ENCODE peak calls at places on chromosomes 5 and 9, in eight cellular contexts. G, M, L, V, I, C, S and H are unnamed samples.

GRCh38 chr5:53557386-53557785 is 3.1 kb upstream of the NDUFS4 start:
- DNase-seq in V (peak), S (no peak), G (no peak), L (no peak), M (no peak), C (no peak), I (no peak), H (no peak)

GRCh38 chr5:42875211-42875610 is 63.5 kb upstream of the SELENOP start:
- DNase-seq in S (no peak), M (no peak), V (no peak), I (no peak), L (no peak), C (no peak), G (no peak), H (no peak)

GRCh38 chr5:111976705-111977104 is 219.7 kb upstream of the NREP start:
- DNase-seq in M (no peak), G (no peak), V (no peak), C (no peak), S (no peak), L (no peak), I (no peak), H (peak)

GRCh38 chr9:73148447-73148937 is 3.2 kb upstream of the ANXA1 start:
- DNase-seq in V (peak), G (no peak), C (no peak), I (no peak), S (no peak), M (no peak), L (no peak), H (peak)

GRCh38 chr5:132754947-132755346 is 7.7 kb downstream of the CCNI2 start:
- DNase-seq in M (peak), I (no peak), L (no peak), G (no peak), C (peak), S (no peak), V (peak), H (peak)

GRCh38 chr5:36261186-36261585 is 19.5 kb upstream of the NADK2 start:
- DNase-seq in L (no peak), M (no peak), S (no peak), I (no peak), G (no peak), V (no peak), C (no peak), H (no peak)

GRCh38 chr9:123296174-123296573 is 27.8 kb upstream of the STRBP start:
- DNase-seq in V (no peak), C (no peak), I (no peak), S (no peak), G (no peak), L (no peak), M (no peak), H (no peak)

GRCh38 chr5:14036514-14036913 is 92.0 kb upstream of the DNAH5 start:
- DNase-seq in S (no peak), G (no peak), V (peak), M (peak), L (peak), I (no peak), C (no peak), H (no peak)

GRCh38 chr5:21031001-21031400 is 1043.0 kb upstream of the CDH18 start:
- DNase-seq in I (no peak), M (no peak), C (no peak), G (no peak), S (no peak), V (no peak), L (no peak), H (no peak)

GRCh38 chr9:120431268-120431667 is 148.7 kb downstream of the CDK5RAP2 start:
- DNase-seq in V (no peak), S (no peak), I (no peak), L (no peak), G (no peak), M (no peak), C (no peak), H (no peak)

GRCh38 chr9:126169736-126170135 is 156.9 kb upstream of the MVB12B start:
- DNase-seq in V (no peak), M (no peak), G (no peak), C (no peak), L (no peak), I (no peak), S (no peak), H (no peak)

GRCh38 chr9:98518556-98518955 is 190.2 kb downstream of the GABBR2 start:
- DNase-seq in G (no peak), I (no peak), S (no peak), M (no peak), L (no peak), C (no peak), V (no peak), H (no peak)

GRCh38 chr5:1010181-1010510 is 1.5 kb downstream of the NKD2 start:
- DNase-seq in S (no peak), C (no peak), V (no peak), G (no peak), M (no peak), I (no peak), L (no peak), H (no peak)

GRCh38 chr5:1325870-1326546 is 18.9 kb downstream of the CLPTM1L start:
- DNase-seq in I (no peak), M (no peak), L (no peak), S (no peak), C (no peak), G (no peak), V (no peak), H (no peak)

GRCh38 chr5:75611324-75612210 is at the start of gene ANKDD1B:
- DNase-seq in M (peak), C (no peak), G (peak), L (no peak), I (no peak), V (peak), S (peak), H (peak)

GRCh38 chr9:112494153-112494552 is 7.5 kb downstream of the KIAA1958 start:
- DNase-seq in S (no peak), I (no peak), C (no peak), M (no peak), G (no peak), L (no peak), V (no peak), H (no peak)

GRCh38 chr9:127336086-127336485 is 60.9 kb upstream of the SLC2A8 start:
- DNase-seq in C (no peak), V (no peak), S (no peak), G (no peak), M (no peak), L (no peak), I (no peak), H (peak)

GRCh38 chr5:56598941-56599340 is 216.4 kb upstream of the MAP3K1 start:
- DNase-seq in G (no peak), L (no peak), I (no peak), M (no peak), V (no peak), C (no peak), S (no peak), H (no peak)

GRCh38 chr5:14723648-14724231 is 59.2 kb downstream of the OTULIN start:
- DNase-seq in M (no peak), C (no peak), I (no peak), L (no peak), S (no peak), G (no peak), V (no peak), H (no peak)

GRCh38 chr5:174378116-174378874 is 332.8 kb downstream of the NSG2 start:
- DNase-seq in C (no peak), S (no peak), G (no peak), M (no peak), I (no peak), V (peak), L (no peak), H (no peak)

GRCh38 chr5:81409845-81410369 is 16.0 kb upstream of the ACOT12 start:
- DNase-seq in I (no peak), C (no peak), M (no peak), G (no peak), S (no peak), V (no peak), L (no peak), H (no peak)

GRCh38 chr5:88879724-88880123 is 3.3 kb downstream of the MEF2C start:
- DNase-seq in I (no peak), S (no peak), C (no peak), M (peak), L (no peak), V (no peak), G (no peak), H (peak)

GRCh38 chr5:180161420-180162303 is 47.3 kb downstream of the RASGEF1C start:
- DNase-seq in G (no peak), C (no peak), L (no peak), I (no peak), S (no peak), M (peak), V (no peak), H (no peak)

GRCh38 chr5:67353500-67353931 is 156.9 kb upstream of the CD180 start:
- DNase-seq in S (no peak), C (no peak), V (no peak), I (no peak), M (no peak), L (no peak), G (no peak), H (no peak)

GRCh38 chr9:123739387-123739786 is 190.5 kb downstream of the DENND1A start:
- DNase-seq in L (no peak), G (no peak), C (no peak), I (no peak), V (no peak), M (no peak), S (no peak), H (no peak)

GRCh38 chr9:4020747-4021296 is 279.0 kb downstream of the GLIS3 start:
- DNase-seq in V (no peak), G (no peak), C (no peak), I (no peak), S (no peak), L (no peak), M (no peak), H (no peak)

GRCh38 chr5:87393331-87393730 is 19.4 kb downstream of the CCNH start:
- DNase-seq in S (no peak), C (peak), G (no peak), I (no peak), M (no peak), L (no peak), V (peak), H (peak)
- H3K4me3 ChIP-seq in S (no peak), C (no peak), G (no peak), I (no peak), M (no peak), L (no peak), V (no peak), H (no peak)

GRCh38 chr9:97359147-97359546 is 51.7 kb downstream of the CCDC180 start:
- DNase-seq in L (no peak), C (no peak), M (no peak), G (no peak), I (no peak), V (no peak), S (no peak), H (no peak)
- H3K4me3 ChIP-seq in L (no peak), C (no peak), M (no peak), G (no peak), I (no peak), V (no peak), S (no peak), H (no peak)

DNA sequence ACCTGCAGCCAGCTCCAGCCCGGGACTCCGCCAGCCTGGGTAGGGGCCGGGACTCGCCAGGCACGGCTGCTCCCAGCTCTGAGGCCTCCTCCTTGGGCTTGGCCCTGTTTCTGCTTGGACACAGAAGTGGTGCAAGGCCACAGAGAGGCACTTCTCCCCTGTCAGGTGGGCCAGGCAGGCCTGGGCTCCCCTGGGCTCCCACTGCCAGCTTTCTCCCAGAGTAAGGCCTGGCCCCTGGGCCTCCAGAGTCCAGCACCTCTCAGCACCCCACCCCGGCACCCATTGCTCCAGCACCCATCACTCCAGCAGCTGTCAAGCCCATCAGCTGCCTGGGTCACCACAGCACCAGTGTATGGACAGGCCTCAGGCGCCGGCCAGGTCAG is 71.1 kb upstream of the LRRTM2 start:
- DNase-seq in C (no peak), I (no peak), S (no peak), M (no peak), G (no peak), V (no peak), L (no peak), H (no peak)
- H3K4me3 ChIP-seq in C (no peak), I (no peak), S (no peak), M (no peak), G (no peak), V (no peak), L (no peak), H (no peak)

GRCh38 chr9:33416996-33417395 is 14.6 kb upstream of the AQP7 start:
- DNase-seq in L (no peak), I (peak), M (no peak), V (no peak), C (no peak), G (no peak), S (no peak), H (no peak)

GRCh38 chr9:33418090-33418489 is 15.7 kb upstream of the AQP7 start:
- DNase-seq in I (no peak), C (no peak), V (peak), M (no peak), G (no peak), S (no peak), L (no peak), H (no peak)

GRCh38 chr9:33419904-33420303 is 17.5 kb upstream of the AQP7 start:
- DNase-seq in L (no peak), S (no peak), M (no peak), C (no peak), I (no peak), G (no peak), V (no peak), H (no peak)

GRCh38 chr9:33414263-33414662 is 11.9 kb upstream of the AQP7 start:
- DNase-seq in M (no peak), C (no peak), S (no peak), V (peak), I (no peak), G (no peak), L (no peak), H (no peak)

DNA sequence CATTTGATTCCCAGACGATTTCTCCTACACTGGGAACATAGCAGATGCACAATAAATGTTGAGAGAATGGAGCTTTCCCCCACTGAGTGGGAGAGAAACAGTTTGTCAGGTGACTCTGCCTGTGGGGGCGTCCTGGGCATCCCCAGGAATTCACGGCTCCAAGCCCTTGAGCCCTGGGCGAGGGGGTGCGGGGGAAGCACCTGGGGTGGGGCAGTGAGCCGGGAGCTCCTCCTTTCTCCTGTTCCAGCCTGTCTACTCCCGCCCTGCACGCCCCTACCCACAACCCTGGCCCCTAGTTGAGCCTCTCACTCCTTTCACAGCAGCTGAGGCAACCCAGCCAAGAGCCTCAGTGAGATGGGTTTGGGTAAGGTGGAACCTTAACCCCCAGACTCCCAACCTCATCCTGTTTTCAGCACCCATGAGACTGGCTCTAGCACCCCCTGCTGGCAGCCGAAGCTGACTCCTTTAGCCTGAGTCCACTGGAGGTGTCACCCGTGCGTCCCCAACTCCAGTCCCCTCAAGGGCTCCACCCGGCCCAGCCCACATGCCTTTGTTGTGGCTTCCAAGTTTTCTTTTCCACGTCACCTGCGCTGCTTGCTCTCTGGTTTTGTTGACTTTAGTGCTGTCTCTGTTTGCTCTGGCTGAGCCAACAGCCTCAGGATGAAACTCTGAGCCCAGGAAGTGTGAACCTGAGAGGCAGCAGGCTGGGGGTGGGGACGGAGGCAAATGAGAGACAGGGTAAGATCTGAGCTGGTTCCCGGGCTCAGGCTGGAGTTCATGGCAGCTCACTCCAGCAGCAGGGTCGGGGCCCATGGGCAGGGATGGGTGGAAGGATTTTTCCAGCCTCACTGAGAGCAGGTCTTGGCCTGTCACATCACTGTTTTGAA is 13.0 kb upstream of the AQP7 start:
- DNase-seq in S (peak), M (peak), L (peak), C (no peak), I (peak), V (peak), G (peak), H (peak)
- H3K4me3 ChIP-seq in S (no peak), M (no peak), L (no peak), C (no peak), I (peak), V (no peak), G (no peak), H (no peak)

GRCh38 chr9:14321517-14322125 is 7.7 kb upstream of the NFIB start:
- DNase-seq in C (no peak), V (peak), L (no peak), S (no peak), G (no peak), I (no peak), M (peak), H (peak)
- H3K4me3 ChIP-seq in C (peak), V (peak), L (peak), S (peak), G (peak), I (peak), M (peak), H (peak)